ENCODE peak calls at places on chromosomes 3 and 15, in four cellular contexts. L is fibroblast of lung, Y is kidney, A is GM06990. O is an unnamed sample. For H3K36me3, the result is how much of the 10 kb centered on the place peaks cover.

GRCh38 chr15:100601158-100601557 is 826 bp downstream of the LINS1 start:
- DNase-seq in A (peak), L (no peak), Y (no peak), O (no peak)

GRCh38 chr15:96851613-96852012 is 521.1 kb downstream of the NR2F2 start:
- DNase-seq in L (peak), A (no peak), Y (peak), O (no peak)

GRCh38 chr3:155147588-155147987 is 67.5 kb downstream of the MME start:
- DNase-seq in L (no peak), Y (no peak), A (no peak), O (no peak)

GRCh38 chr3:129565902-129566301 is 22.9 kb downstream of the H1-8 start:
- DNase-seq in Y (no peak), A (no peak), L (no peak), O (no peak)

GRCh38 chr15:70153948-70154439 is 56.3 kb upstream of the TLE3 start:
- DNase-seq in Y (no peak), L (no peak), A (no peak), O (no peak)

GRCh38 chr3:190041333-190042041 is 79.2 kb downstream of the P3H2 start:
- DNase-seq in L (peak), Y (no peak), A (peak), O (no peak)

GRCh38 chr3:67349551-67350174 is 304.7 kb downstream of the SUCLG2 start:
- DNase-seq in Y (no peak), L (peak), A (peak), O (no peak)

GRCh38 chr15:64089553-64090280 is 3.9 kb downstream of the CIAO2A start:
- DNase-seq in A (peak), L (no peak), Y (no peak), O (no peak)

GRCh38 chr3:74617786-74618185 is 3.3 kb upstream of the CNTN3 start:
- DNase-seq in A (no peak), Y (no peak), L (no peak), O (no peak)

GRCh38 chr3:159857840-159858239 is 130.8 kb upstream of the IL12A start:
- DNase-seq in L (no peak), A (no peak), Y (no peak), O (no peak)

GRCh38 chr3:157408499-157409149 is 28.0 kb upstream of the PTX3 start:
- DNase-seq in A (no peak), L (no peak), Y (no peak), O (no peak)

GRCh38 chr3:133197619-133198018 is 159.4 kb downstream of the TMEM108 start:
- DNase-seq in A (no peak), Y (no peak), L (no peak), O (no peak)

GRCh38 chr3:195084746-195085145 is 186.2 kb downstream of the XXYLT1 start:
- DNase-seq in L (no peak), Y (peak), A (no peak), O (no peak)

GRCh38 chr15:70559223-70559823 is 204.0 kb downstream of the UACA start:
- DNase-seq in Y (peak), A (no peak), L (peak), O (no peak)

GRCh38 chr3:10816863-10817253 is 830 bp downstream of the SLC6A11 start:
- DNase-seq in L (no peak), Y (no peak), A (no peak), O (no peak)
- H3K4me3 ChIP-seq in L (no peak), Y (no peak), A (no peak), O (no peak)

GRCh38 chr3:31687020-31687802 is 154.5 kb downstream of the STT3B start:
- DNase-seq in A (no peak), L (no peak), Y (no peak), O (no peak)
- TF ChIP-seq CTCF in A (peak), L (no peak), Y (no peak), O (no peak)

GRCh38 chr3:52254608-52255007 is 9.0 kb downstream of the PPM1M start:
- DNase-seq in Y (no peak), L (no peak), A (no peak), O (no peak)

GRCh38 chr3:52257911-52258310 is 12.4 kb downstream of the PPM1M start:
- DNase-seq in Y (no peak), A (no peak), L (no peak), O (no peak)

GRCh38 chr3:52259448-52259847 is 13.9 kb downstream of the PPM1M start:
- DNase-seq in Y (no peak), L (no peak), A (no peak), O (no peak)

GRCh38 chr3:52259035-52259434 is 13.5 kb downstream of the PPM1M start:
- DNase-seq in A (no peak), Y (no peak), L (no peak), O (no peak)

GRCh38 chr3:52256622-52257021 is 11.1 kb downstream of the PPM1M start:
- DNase-seq in A (no peak), L (no peak), Y (no peak), O (no peak)
- H3K36me3 ChIP-seq in A (under half), L (under half), Y (half or more), O (under half)

GRCh38 chr3:71689305-71689704 is 35.9 kb downstream of the EIF4E3 start:
- DNase-seq in A (no peak), L (no peak), Y (no peak), O (no peak)
- H3K4me3 ChIP-seq in A (no peak), L (no peak), Y (no peak), O (no peak)

DNA sequence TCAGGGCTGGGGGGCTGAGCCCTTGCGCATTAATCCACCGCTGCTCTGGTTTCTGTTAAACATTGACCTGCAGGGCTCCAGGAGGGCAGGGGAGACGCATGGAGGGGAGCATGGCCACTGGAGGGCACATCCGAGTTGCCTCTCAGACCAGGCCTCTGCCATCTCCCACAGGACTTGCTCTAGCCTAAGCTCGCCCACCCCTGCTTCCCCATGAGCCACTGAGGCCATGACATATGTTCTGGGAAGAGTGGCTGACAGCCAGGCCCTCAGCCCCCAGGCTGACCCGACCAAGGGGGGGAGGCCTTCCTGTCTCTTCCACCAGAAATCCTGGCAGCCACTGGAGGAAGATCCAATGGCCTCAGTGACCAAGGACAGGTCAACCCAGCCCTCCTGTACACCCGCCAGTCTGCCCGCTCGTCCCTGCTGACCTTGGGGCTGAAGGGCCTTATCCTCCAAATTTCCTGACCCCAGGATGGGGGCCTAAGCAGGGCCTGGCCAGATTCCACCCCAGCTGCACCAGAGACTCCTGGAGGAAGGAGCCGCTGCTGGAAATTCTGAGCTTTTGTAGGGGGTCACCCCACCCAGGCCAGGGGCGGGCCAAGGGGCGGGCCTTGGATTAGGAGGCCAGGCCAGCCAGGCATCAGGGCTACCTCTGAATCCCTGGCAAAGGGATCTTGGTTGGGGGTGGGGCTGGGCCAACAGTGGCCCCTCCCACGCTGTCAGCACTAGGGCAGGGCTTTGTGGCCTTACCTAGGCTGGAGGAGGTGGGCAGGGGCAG is at the start of gene HYAL1:
- DNase-seq in L (no peak), A (no peak), Y (peak), O (no peak)
- TF ChIP-seq CTCF in L (no peak), A (no peak), Y (peak), O (peak)

GRCh38 chr3:112593258-112593657 is 31.4 kb downstream of the SLC35A5 start:
- DNase-seq in A (no peak), Y (no peak), L (no peak), O (no peak)

GRCh38 chr3:112602217-112602838 is 38.6 kb downstream of the CCDC80 start:
- DNase-seq in L (no peak), A (peak), Y (no peak), O (no peak)

GRCh38 chr3:112594856-112595255 is 33.0 kb downstream of the SLC35A5 start:
- DNase-seq in L (no peak), A (no peak), Y (no peak), O (no peak)

GRCh38 chr3:112597945-112598344 is 36.1 kb downstream of the SLC35A5 start:
- DNase-seq in Y (no peak), A (no peak), L (no peak), O (no peak)

DNA sequence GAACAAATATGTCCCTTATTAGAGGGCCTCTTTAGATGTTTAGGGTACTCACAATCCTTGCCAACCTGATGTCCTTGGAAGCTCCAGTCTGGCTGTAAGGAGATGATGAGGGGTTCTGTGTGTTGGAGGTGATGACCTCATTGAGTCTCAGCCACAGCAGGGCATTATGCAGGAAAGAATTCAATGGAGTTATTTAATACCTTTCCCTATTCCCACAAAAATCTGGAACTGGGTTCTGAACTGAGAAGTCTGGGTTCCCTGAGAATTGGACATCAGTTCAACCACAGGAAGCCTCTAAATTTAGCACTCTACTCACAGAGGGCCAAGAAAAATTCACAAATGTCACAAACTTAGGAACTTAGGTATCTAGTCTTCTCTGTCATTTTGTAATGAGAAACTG is 36.9 kb downstream of the SLC35A5 start:
- DNase-seq in Y (no peak), A (no peak), L (no peak), O (no peak)
- H3K36me3 ChIP-seq in Y (under half), A (under half), L (under half), O (under half)